ENCODE peak calls at places on chromosome 7, in six cellular contexts. V, Y, E, Z, O and C are unnamed samples.

GRCh38 chr7:26153823-26154783 is 2.1 kb downstream of the NFE2L3 start:
- DNase-seq in O (peak; percentile 84), Y (peak; percentile 52), V (peak; percentile 59), E (peak; percentile 60), Z (no peak), C (no peak)

GRCh38 chr7:38881015-38881414 is 28.0 kb downstream of the VPS41 start:
- DNase-seq in E (peak; percentile 13), Y (no peak), V (no peak), O (no peak), Z (no peak), C (no peak)

GRCh38 chr7:141442781-141443180 is 108.4 kb upstream of the AGK start:
- DNase-seq in V (no peak), O (no peak), Y (no peak), Z (no peak), E (no peak), C (no peak)

GRCh38 chr7:6392712-6393666 is 54.8 kb downstream of the DAGLB start:
- DNase-seq in V (peak; percentile 84), Z (peak; percentile 69), O (peak; percentile 97), Y (no peak), E (peak; percentile 75), C (peak; percentile 90)

GRCh38 chr7:139431010-139431409 is 52.5 kb downstream of the KLRG2 start:
- DNase-seq in Z (peak; percentile 32), V (no peak), E (no peak), Y (no peak), O (peak; percentile 93), C (peak; percentile 48)

GRCh38 chr7:115789901-115790300 is 240.7 kb downstream of the TFEC start:
- DNase-seq in Y (no peak), E (no peak), V (no peak), Z (no peak), O (no peak), C (no peak)

GRCh38 chr7:111765936-111766643 is 203.8 kb upstream of the IMMP2L start:
- DNase-seq in Z (no peak), E (no peak), V (no peak), O (no peak), Y (peak; percentile 90), C (no peak)

GRCh38 chr7:155644971-155645509 is 579 bp downstream of the RBM33 start:
- DNase-seq in O (peak; percentile 23), V (peak; percentile 48), E (peak; percentile 28), Z (no peak), Y (peak; percentile 72), C (peak; percentile 63)

GRCh38 chr7:156014808-156015207 is 202.5 kb upstream of the SHH start:
- DNase-seq in Z (no peak), E (no peak), V (no peak), O (no peak), Y (no peak), C (no peak)

GRCh38 chr7:148806187-148806586 is 77.9 kb downstream of the EZH2 start:
- DNase-seq in Y (no peak), Z (no peak), O (no peak), V (no peak), E (no peak), C (no peak)

GRCh38 chr7:150787321-150788281 is 12.6 kb downstream of the TMEM176B start:
- DNase-seq in E (no peak), V (peak; percentile 18), Z (no peak), Y (no peak), O (no peak), C (peak; percentile 49)

GRCh38 chr7:139743267-139743966 is 34.4 kb downstream of the HIPK2 start:
- DNase-seq in O (no peak), V (no peak), E (no peak), Z (no peak), Y (no peak), C (no peak)

GRCh38 chr7:41808541-41808940 is 105.7 kb upstream of the INHBA start:
- DNase-seq in Z (no peak), O (no peak), V (no peak), E (no peak), Y (no peak), C (no peak)

GRCh38 chr7:24619978-24620377 is 46.7 kb downstream of the PALS2 start:
- DNase-seq in O (no peak), V (no peak), Z (no peak), Y (no peak), E (no peak), C (no peak)

GRCh38 chr7:50394315-50394714 is 55.8 kb downstream of the FIGNL1 start:
- DNase-seq in O (no peak), V (no peak), Y (no peak), Z (no peak), E (no peak), C (no peak)

GRCh38 chr7:16587785-16588184 is 57.8 kb downstream of the ANKMY2 start:
- DNase-seq in O (no peak), V (no peak), E (no peak), Z (no peak), Y (no peak), C (no peak)

GRCh38 chr7:42055171-42055570 is 181.8 kb downstream of the GLI3 start:
- DNase-seq in O (no peak), V (no peak), Y (no peak), E (peak; percentile 75), Z (no peak), C (no peak)

GRCh38 chr7:113444281-113444680 is 325.9 kb upstream of the SMIM30 start:
- DNase-seq in E (no peak), V (no peak), Z (no peak), Y (no peak), O (no peak), C (no peak)

GRCh38 chr7:71618281-71618680 is 486.3 kb downstream of the GALNT17 start:
- DNase-seq in E (peak; percentile 86), Z (no peak), V (no peak), Y (no peak), O (no peak), C (no peak)

GRCh38 chr7:109527833-109528232 is 958.2 kb downstream of the DNAJB9 start:
- DNase-seq in E (no peak), Y (no peak), V (no peak), Z (no peak), O (no peak), C (no peak)

GRCh38 chr7:155809332-155809946 is 2.8 kb downstream of the SHH start:
- DNase-seq in V (no peak), Y (no peak), Z (no peak), E (no peak), O (no peak), C (no peak)

GRCh38 chr7:22564511-22565045 is 64.6 kb upstream of the STEAP1B start:
- DNase-seq in Z (no peak), V (peak; percentile 86), E (peak; percentile 97), O (peak; percentile 88), Y (peak; percentile 23), C (no peak)

GRCh38 chr7:100626530-100627237 is 14.3 kb downstream of the MOSPD3 start:
- DNase-seq in Z (peak; percentile 63), O (peak; percentile 84), E (peak; percentile 79), Y (peak; percentile 68), V (peak; percentile 91), C (peak; percentile 90)

DNA sequence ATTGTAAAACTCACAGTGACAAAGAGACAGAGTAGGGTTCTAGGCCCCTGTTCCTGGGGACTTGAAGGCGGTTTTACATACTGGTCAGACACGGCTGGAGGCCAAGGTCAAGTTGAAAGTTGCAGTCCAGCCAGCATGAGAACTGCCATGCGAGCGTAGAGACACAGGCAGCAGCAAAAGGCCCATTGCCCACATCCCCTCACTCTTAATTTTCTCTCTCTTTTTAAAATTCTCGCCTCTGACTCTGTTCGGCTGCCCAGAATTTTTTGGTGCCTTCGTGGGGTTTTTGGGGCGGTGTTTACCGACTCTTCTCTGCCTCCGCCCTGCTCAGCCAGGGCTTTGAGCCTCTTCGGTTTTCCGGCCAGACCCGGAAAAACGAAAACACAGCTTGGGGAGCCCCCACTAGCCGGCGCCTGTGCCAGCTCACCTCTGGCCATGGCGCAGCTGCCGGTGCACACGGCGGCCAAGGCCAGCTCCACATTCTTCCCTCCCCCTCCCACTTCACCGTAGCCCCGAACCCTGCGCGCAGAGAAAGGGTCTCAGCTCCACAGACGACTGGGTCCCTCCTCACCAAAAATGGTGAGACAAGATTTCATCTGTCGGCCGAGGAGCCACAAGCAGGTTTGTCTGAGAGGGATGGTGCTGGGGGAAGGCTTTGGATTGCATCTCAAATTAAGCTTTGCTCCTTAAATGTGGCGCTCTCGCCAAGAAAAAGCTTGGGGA is 2.3 kb upstream of the HOXA13 start:
- DNase-seq in E (no peak), O (peak; percentile 42), Z (no peak), Y (no peak), V (peak; percentile 18), C (no peak)
- H3K4me3 ChIP-seq in E (no peak overlapping the region), O (peak overlapping the region; percentile 75), Z (no peak overlapping the region), Y (no peak overlapping the region), V (no peak overlapping the region), C (peak overlapping the region; percentile 57)

DNA sequence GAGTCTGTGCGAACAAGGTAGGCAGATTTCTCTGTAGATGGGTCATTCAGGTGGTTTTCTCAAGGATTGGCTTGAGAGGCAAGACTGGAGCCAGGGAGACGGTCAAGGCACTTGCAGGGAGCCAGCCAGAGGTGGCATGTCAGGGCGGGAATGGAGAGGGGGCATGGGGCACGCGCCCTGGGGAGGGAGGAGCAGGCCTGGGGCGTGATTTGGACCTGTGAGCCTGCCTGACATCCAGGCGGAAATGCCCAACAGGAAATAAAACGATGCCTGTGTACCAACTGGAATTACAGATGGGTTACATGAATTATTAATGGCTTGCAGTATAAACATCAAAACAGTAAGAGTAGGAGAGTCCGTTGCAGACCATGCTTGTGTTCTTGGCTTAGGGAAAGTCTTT is 8.6 kb upstream of the SUN1 start:
- DNase-seq in Z (no peak), O (no peak), E (no peak), Y (no peak), V (no peak), C (no peak)
- H3K4me1 ChIP-seq in Z (peaks cover 16% of the 10 kb centered on the region), O (no peaks in the 10 kb centered on the region), E (peaks cover 19% of the 10 kb centered on the region), Y (peaks cover 6% of the 10 kb centered on the region), V (peaks cover 12% of the 10 kb centered on the region), C (no peaks in the 10 kb centered on the region)

DNA sequence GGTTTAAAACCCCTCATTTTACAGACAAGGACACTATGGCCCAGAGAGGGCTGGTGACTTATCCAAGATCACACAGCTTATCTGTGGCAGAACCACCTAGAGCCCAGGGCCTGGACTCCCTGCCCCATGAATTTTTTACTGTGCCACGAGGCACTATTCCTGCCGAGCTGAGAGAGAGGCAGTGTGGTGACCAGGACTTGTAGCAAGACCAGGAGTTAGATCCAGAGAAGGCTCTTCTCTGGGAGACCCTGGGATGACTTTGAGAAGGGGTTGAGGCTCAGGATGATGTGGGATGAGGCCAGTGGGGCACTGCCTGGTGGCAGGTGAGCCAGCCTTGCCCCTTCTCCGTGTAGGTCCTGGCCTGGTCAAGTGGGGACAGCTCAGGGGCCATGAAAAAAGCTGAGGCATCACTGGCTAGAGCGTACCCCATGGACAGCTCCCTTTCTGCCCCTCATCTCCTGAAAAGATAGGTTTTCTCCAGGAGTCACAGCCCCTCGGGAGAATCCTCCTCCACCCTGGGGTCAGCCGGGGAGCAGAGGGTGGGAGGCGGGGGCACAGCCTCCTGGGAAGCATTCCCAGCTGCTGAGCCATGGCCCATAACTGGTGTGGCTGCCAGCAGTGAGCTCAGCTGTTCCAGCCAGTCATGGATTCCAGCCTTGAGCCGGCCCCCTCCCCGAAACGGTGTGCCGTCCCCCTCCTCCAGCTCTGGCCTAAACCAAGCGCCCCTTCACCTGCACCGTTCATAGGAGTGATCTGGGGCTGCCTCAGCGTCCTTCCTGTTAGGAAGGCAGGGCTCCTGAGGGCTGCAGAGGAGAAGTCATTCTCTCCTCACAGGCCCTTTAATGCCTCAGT is 5.8 kb downstream of the FLNC start:
- DNase-seq in Z (no peak), E (peak; percentile 83), V (no peak), O (no peak), Y (no peak), C (no peak)
- H3K4me2 ChIP-seq in Z (no peak overlapping the region), E (peak overlapping the region; percentile 49), V (no peak overlapping the region), O (no peak overlapping the region), Y (no peak overlapping the region), C (no peak overlapping the region)

DNA sequence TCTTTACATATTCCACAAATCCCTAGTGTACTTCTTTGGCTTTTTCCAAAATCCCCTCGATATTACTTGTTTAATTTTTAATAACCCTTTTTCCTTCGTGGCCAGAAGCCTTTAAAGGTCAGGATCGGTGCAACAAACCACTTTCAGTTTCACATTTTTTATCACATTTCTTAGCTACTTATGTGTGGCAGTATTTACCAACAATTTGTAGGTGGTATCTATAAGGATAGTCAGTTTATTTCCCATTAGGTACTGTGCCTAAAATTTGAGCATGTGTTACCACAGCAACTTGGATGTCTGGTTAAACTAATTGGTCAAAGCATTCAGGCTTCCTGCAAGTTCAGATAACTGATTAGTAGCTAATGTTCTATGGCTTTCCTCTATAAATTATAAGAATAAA is 104.9 kb downstream of the CDK14 start:
- DNase-seq in V (no peak), O (no peak), Z (no peak), E (no peak), Y (peak; percentile 54), C (no peak)
- H3K4me3 ChIP-seq in V (peak overlapping the region; percentile 79), O (no peak overlapping the region), Z (no peak overlapping the region), E (peak overlapping the region; percentile 27), Y (peak overlapping the region; percentile 46), C (no peak overlapping the region)